ENCODE peak calls at places on chromosomes 3 and 15, in nine cellular contexts. F is Jurkat, Clone E6-1; S is C1 segment of cervical spinal cord; P is left colon; Q is activated T-cell treated with anti-CD3 and anti-CD28 coated beads for 1 hour; M is globus pallidus; Z is T-helper 17 cell; J is SHP77 treated with DMSO at 0.1 percent for 48 hours; O is NCI-H2171. U is an unnamed sample.

GRCh38 chr3:126959921-126960603 is 22.9 kb upstream of the PLXNA1 start:
- DNase-seq in F (no peak), S (no peak), P (no peak), Q (no peak), M (peak), Z (no peak), J (no peak), O (no peak), U (no peak)

GRCh38 chr15:101672298-101672697 is 20.1 kb upstream of the TM2D3 start:
- DNase-seq in F (no peak), S (no peak), P (no peak), Q (no peak), M (no peak), Z (no peak), J (no peak), O (no peak), U (no peak)

GRCh38 chr3:46318207-46318606 is 35.7 kb upstream of the CCR2 start:
- DNase-seq in F (no peak), S (no peak), P (no peak), Q (no peak), M (no peak), Z (no peak), J (no peak), O (no peak), U (no peak)

GRCh38 chr3:169914321-169914720 is 2.9 kb downstream of the SAMD7 start:
- DNase-seq in F (no peak), S (no peak), P (no peak), Q (no peak), M (no peak), Z (no peak), J (no peak), O (no peak), U (no peak)

GRCh38 chr3:73511555-73511954 is 113.2 kb downstream of the PDZRN3 start:
- DNase-seq in F (no peak), S (no peak), P (peak), Q (no peak), M (peak), Z (no peak), J (no peak), O (no peak), U (no peak)

GRCh38 chr3:164155386-164155785 is 922.9 kb downstream of the SI start:
- DNase-seq in F (no peak), S (no peak), P (no peak), Q (no peak), M (no peak), Z (no peak), J (no peak), O (no peak), U (no peak)

GRCh38 chr15:64842099-64842940 is 605 bp downstream of the PLEKHO2 start:
- DNase-seq in F (no peak), S (no peak), P (no peak), Q (no peak), M (no peak), Z (no peak), J (no peak), O (no peak), U (no peak)

GRCh38 chr15:92091155-92091734 is 237.7 kb downstream of the SLCO3A1 start:
- DNase-seq in F (no peak), S (no peak), P (no peak), Q (no peak), M (no peak), Z (no peak), J (no peak), O (peak), U (no peak)

GRCh38 chr3:55511895-55512585 is 24.9 kb upstream of the WNT5A start:
- DNase-seq in F (no peak), S (no peak), P (no peak), Q (no peak), M (no peak), Z (no peak), J (no peak), O (no peak), U (no peak)

GRCh38 chr3:38722760-38723568 is 73.5 kb upstream of the SCN5A start:
- DNase-seq in F (no peak), S (no peak), P (no peak), Q (no peak), M (no peak), Z (no peak), J (no peak), O (no peak), U (no peak)

GRCh38 chr3:189038773-189039720 is 132.7 kb upstream of the TPRG1 start:
- DNase-seq in F (peak), S (no peak), P (no peak), Q (no peak), M (no peak), Z (no peak), J (no peak), O (no peak), U (no peak)

GRCh38 chr3:136390574-136390973 is 140.4 kb downstream of the PCCB start:
- DNase-seq in F (no peak), S (no peak), P (no peak), Q (no peak), M (no peak), Z (no peak), J (no peak), O (no peak), U (no peak)

GRCh38 chr3:157093096-157093495 is 66.9 kb downstream of the CCNL1 start:
- DNase-seq in F (no peak), S (no peak), P (no peak), Q (no peak), M (no peak), Z (no peak), J (no peak), O (no peak), U (no peak)

GRCh38 chr15:35066094-35066493 is 19.0 kb downstream of the NANOGP8 start:
- DNase-seq in F (no peak), S (no peak), P (no peak), Q (no peak), M (no peak), Z (no peak), J (no peak), O (no peak), U (no peak)

GRCh38 chr3:138921316-138922292 is 25.3 kb downstream of the FOXL2 start:
- DNase-seq in F (no peak), S (no peak), P (no peak), Q (no peak), M (no peak), Z (no peak), J (no peak), O (no peak), U (no peak)

GRCh38 chr15:100863406-100864198 is 16.0 kb upstream of the ALDH1A3 start:
- DNase-seq in F (no peak), S (peak), P (peak), Q (no peak), M (peak), Z (no peak), J (no peak), O (no peak), U (no peak)

GRCh38 chr15:66573719-66574641 is 8.2 kb upstream of the LCTL start:
- DNase-seq in F (no peak), S (no peak), P (no peak), Q (no peak), M (no peak), Z (no peak), J (no peak), O (no peak), U (no peak)

GRCh38 chr3:138941259-138941885 is 5.6 kb downstream of the FOXL2 start:
- DNase-seq in F (peak), S (no peak), P (no peak), Q (no peak), M (no peak), Z (no peak), J (peak), O (no peak), U (no peak)

GRCh38 chr15:71440479-71441071 is 325.3 kb downstream of the THSD4 start:
- DNase-seq in F (peak), S (no peak), P (no peak), Q (no peak), M (peak), Z (no peak), J (peak), O (peak), U (no peak)

GRCh38 chr3:46097691-46098241 is 70.5 kb upstream of the XCR1 start:
- DNase-seq in F (no peak), S (no peak), P (no peak), Q (no peak), M (no peak), Z (no peak), J (no peak), O (no peak), U (peak)

GRCh38 chr3:177726807-177727206 is 529.5 kb upstream of the TBL1XR1 start:
- DNase-seq in F (no peak), S (no peak), P (no peak), Q (no peak), M (no peak), Z (no peak), J (no peak), O (no peak), U (no peak)

GRCh38 chr15:60973637-60974415 is 255.3 kb downstream of the RORA start:
- DNase-seq in F (no peak), S (no peak), P (no peak), Q (no peak), M (no peak), Z (no peak), J (no peak), O (no peak), U (no peak)

GRCh38 chr3:69119681-69120080 is 2.7 kb downstream of the LMOD3 start:
- DNase-seq in F (no peak), S (no peak), P (no peak), Q (no peak), M (no peak), Z (no peak), J (no peak), O (no peak), U (no peak)

GRCh38 chr15:71096676-71097075 is 18.6 kb upstream of the THSD4 start:
- DNase-seq in F (no peak), S (no peak), P (no peak), Q (no peak), M (no peak), Z (no peak), J (no peak), O (no peak), U (no peak)

GRCh38 chr3:31235062-31235704 is 297.5 kb upstream of the STT3B start:
- DNase-seq in F (no peak), S (no peak), P (no peak), Q (no peak), M (no peak), Z (no peak), J (no peak), O (no peak), U (no peak)

GRCh38 chr15:40948706-40949473 is 4.4 kb upstream of the CHAC1 start:
- DNase-seq in F (no peak), S (no peak), P (peak), Q (no peak), M (no peak), Z (no peak), J (no peak), O (no peak), U (no peak)

GRCh38 chr3:177640319-177640997 is 443.2 kb upstream of the TBL1XR1 start:
- DNase-seq in F (no peak), S (no peak), P (no peak), Q (no peak), M (no peak), Z (no peak), J (peak), O (no peak), U (no peak)

GRCh38 chr3:99021466-99021865 is 120.0 kb upstream of the DCBLD2 start:
- DNase-seq in F (no peak), S (no peak), P (no peak), Q (no peak), M (no peak), Z (no peak), J (no peak), O (no peak), U (no peak)

GRCh38 chr3:56314842-56315241 is 153.4 kb downstream of the ERC2 start:
- DNase-seq in F (no peak), S (no peak), P (no peak), Q (no peak), M (no peak), Z (no peak), J (no peak), O (no peak), U (no peak)

GRCh38 chr3:143084856-143085731 is 34.5 kb upstream of the CHST2 start:
- DNase-seq in F (no peak), S (no peak), P (no peak), Q (no peak), M (no peak), Z (no peak), J (no peak), O (no peak), U (peak)